ENCODE peak calls at places on chromosome 10, in seven cellular contexts. D is NCI-H82; V is HuH-7.5; I is progenitor cell of endocrine pancreas; M is heart left ventricle; Y is stimulated activated CD8-positive, alpha-beta memory T cell treated with anti-CD3 and anti-CD28 coated beads, Interleukin-4, amount 100 ng/mL, for 4 hours; H is lower lobe of right lung. E is an unnamed sample.

GRCh38 chr10:102334106-102334505 is 61.4 kb upstream of the NFKB2 start:
- DNase-seq in D (peak), V (no peak), I (no peak), M (peak), Y (no peak), H (peak), E (no peak)

GRCh38 chr10:42767906-42768305 is 14.7 kb upstream of the BMS1 start:
- DNase-seq in D (no peak), V (no peak), I (no peak), M (no peak), Y (no peak), H (no peak), E (no peak)

GRCh38 chr10:27865221-27865635 is 119.6 kb upstream of the MKX start:
- DNase-seq in D (no peak), V (no peak), I (no peak), M (no peak), Y (no peak), H (no peak), E (no peak)

GRCh38 chr10:14374745-14375445 is 44.2 kb upstream of the FRMD4A start:
- DNase-seq in D (no peak), V (no peak), I (no peak), M (no peak), Y (no peak), H (no peak), E (no peak)

GRCh38 chr10:132223156-132223590 is 36.4 kb downstream of the DPYSL4 start:
- DNase-seq in D (peak), V (peak), I (peak), M (peak), Y (no peak), H (peak), E (peak)

GRCh38 chr10:105952153-105952552 is 1212.4 kb downstream of the SORCS1 start:
- DNase-seq in D (peak), V (no peak), I (peak), M (no peak), Y (no peak), H (peak), E (no peak)

GRCh38 chr10:122113161-122113944 is 124.4 kb downstream of the TACC2 start:
- DNase-seq in D (peak), V (peak), I (peak), M (peak), Y (no peak), H (peak), E (peak)

GRCh38 chr10:103911021-103911459 is 6.9 kb downstream of the STN1 start:
- DNase-seq in D (no peak), V (no peak), I (no peak), M (no peak), Y (no peak), H (no peak), E (no peak)

GRCh38 chr10:11930342-11930978 is 107.3 kb downstream of the PROSER2 start:
- DNase-seq in D (no peak), V (no peak), I (no peak), M (no peak), Y (no peak), H (peak), E (no peak)

GRCh38 chr10:50511512-50512213 is 112.1 kb downstream of the SGMS1 start:
- DNase-seq in D (no peak), V (no peak), I (no peak), M (no peak), Y (no peak), H (no peak), E (no peak)

GRCh38 chr10:119461380-119461779 is 81.1 kb downstream of the RGS10 start:
- DNase-seq in D (no peak), V (no peak), I (no peak), M (no peak), Y (no peak), H (no peak), E (no peak)

E was measured in D721Med.